ENCODE peak calls at places on chromosomes 5 and 9, in seven cellular contexts. One of them, this sample, is unnamed.

GRCh38 chr9:97041898-97042297 is 3.0 kb upstream of the CTSV start:
- DNase-seq in HepG2: no peak
- DNase-seq in ascending aorta: no peak
- DNase-seq in AG09319: no peak
- DNase-seq in neural crest cell: no peak
- DNase-seq in glutamatergic neuron: no peak
- DNase-seq in body of pancreas: no peak
- DNase-seq in this sample: no peak

GRCh38 chr5:149320791-149321330 is 24.4 kb upstream of the GRPEL2 start:
- DNase-seq in HepG2: peak; percentile 94
- DNase-seq in ascending aorta: peak; percentile 76
- DNase-seq in AG09319: peak; percentile 86
- DNase-seq in neural crest cell: no peak
- DNase-seq in glutamatergic neuron: no peak
- DNase-seq in body of pancreas: peak; percentile 95
- DNase-seq in this sample: no peak

GRCh38 chr5:172875372-172876279 is 41.6 kb downstream of the ERGIC1 start:
- DNase-seq in HepG2: no peak
- DNase-seq in ascending aorta: no peak
- DNase-seq in AG09319: no peak
- DNase-seq in neural crest cell: no peak
- DNase-seq in glutamatergic neuron: peak; percentile 67
- DNase-seq in body of pancreas: no peak
- DNase-seq in this sample: no peak

GRCh38 chr5:31270396-31270795 is 76.9 kb downstream of the CDH6 start:
- DNase-seq in HepG2: peak; percentile 3
- DNase-seq in ascending aorta: no peak
- DNase-seq in AG09319: no peak
- DNase-seq in neural crest cell: peak; percentile 30
- DNase-seq in glutamatergic neuron: no peak
- DNase-seq in body of pancreas: no peak
- DNase-seq in this sample: no peak

GRCh38 chr9:12708562-12709298 is 15.5 kb downstream of the TYRP1 start:
- DNase-seq in HepG2: peak; percentile 1
- DNase-seq in ascending aorta: no peak
- DNase-seq in AG09319: no peak
- DNase-seq in neural crest cell: no peak
- DNase-seq in glutamatergic neuron: no peak
- DNase-seq in body of pancreas: no peak
- DNase-seq in this sample: no peak

GRCh38 chr5:20524956-20525529 is 537.0 kb upstream of the CDH18 start:
- DNase-seq in HepG2: no peak
- DNase-seq in ascending aorta: no peak
- DNase-seq in AG09319: no peak
- DNase-seq in neural crest cell: no peak
- DNase-seq in glutamatergic neuron: no peak
- DNase-seq in body of pancreas: no peak
- DNase-seq in this sample: no peak

GRCh38 chr5:78750281-78750680 is 101.7 kb upstream of the LHFPL2 start:
- DNase-seq in HepG2: no peak
- DNase-seq in ascending aorta: no peak
- DNase-seq in AG09319: no peak
- DNase-seq in neural crest cell: no peak
- DNase-seq in glutamatergic neuron: no peak
- DNase-seq in body of pancreas: no peak
- DNase-seq in this sample: no peak

GRCh38 chr5:141963706-141964105 is 5.2 kb upstream of the RNF14 start:
- DNase-seq in HepG2: no peak
- DNase-seq in ascending aorta: no peak
- DNase-seq in AG09319: no peak
- DNase-seq in neural crest cell: no peak
- DNase-seq in glutamatergic neuron: no peak
- DNase-seq in body of pancreas: no peak
- DNase-seq in this sample: no peak

GRCh38 chr9:111662851-111663823 is 1.7 kb downstream of the GNG10 start:
- DNase-seq in HepG2: no peak
- DNase-seq in ascending aorta: no peak
- DNase-seq in AG09319: no peak
- DNase-seq in neural crest cell: no peak
- DNase-seq in glutamatergic neuron: no peak
- DNase-seq in body of pancreas: no peak
- DNase-seq in this sample: no peak

GRCh38 chr5:1793301-1793740 is 6.3 kb downstream of the MRPL36 start:
- DNase-seq in HepG2: no peak
- DNase-seq in ascending aorta: no peak
- DNase-seq in AG09319: no peak
- DNase-seq in neural crest cell: no peak
- DNase-seq in glutamatergic neuron: no peak
- DNase-seq in body of pancreas: no peak
- DNase-seq in this sample: no peak

GRCh38 chr9:616694-617093 is 224.8 kb upstream of the DMRT1 start:
- DNase-seq in HepG2: no peak
- DNase-seq in ascending aorta: no peak
- DNase-seq in AG09319: no peak
- DNase-seq in neural crest cell: no peak
- DNase-seq in glutamatergic neuron: no peak
- DNase-seq in body of pancreas: no peak
- DNase-seq in this sample: no peak

GRCh38 chr5:28344803-28345433 is 1306.5 kb upstream of the CDH9 start:
- DNase-seq in HepG2: peak; percentile 35
- DNase-seq in ascending aorta: no peak
- DNase-seq in AG09319: no peak
- DNase-seq in neural crest cell: no peak
- DNase-seq in glutamatergic neuron: no peak
- DNase-seq in body of pancreas: no peak
- DNase-seq in this sample: no peak

GRCh38 chr9:92538541-92538940 is 2.8 kb upstream of the ECM2 start:
- DNase-seq in HepG2: no peak
- DNase-seq in ascending aorta: no peak
- DNase-seq in AG09319: peak; percentile 31
- DNase-seq in neural crest cell: no peak
- DNase-seq in glutamatergic neuron: no peak
- DNase-seq in body of pancreas: no peak
- DNase-seq in this sample: no peak

GRCh38 chr5:9608093-9608492 is 22.1 kb downstream of the TAS2R1 start:
- DNase-seq in HepG2: no peak
- DNase-seq in ascending aorta: no peak
- DNase-seq in AG09319: no peak
- DNase-seq in neural crest cell: no peak
- DNase-seq in glutamatergic neuron: no peak
- DNase-seq in body of pancreas: no peak
- DNase-seq in this sample: no peak

GRCh38 chr5:123505633-123506032 is 6.3 kb upstream of the CSNK1G3 start:
- DNase-seq in HepG2: no peak
- DNase-seq in ascending aorta: no peak
- DNase-seq in AG09319: no peak
- DNase-seq in neural crest cell: no peak
- DNase-seq in glutamatergic neuron: no peak
- DNase-seq in body of pancreas: peak; percentile 50
- DNase-seq in this sample: no peak

GRCh38 chr5:19018822-19019221 is 969.2 kb downstream of the CDH18 start:
- DNase-seq in HepG2: no peak
- DNase-seq in ascending aorta: no peak
- DNase-seq in AG09319: no peak
- DNase-seq in neural crest cell: no peak
- DNase-seq in glutamatergic neuron: no peak
- DNase-seq in body of pancreas: no peak
- DNase-seq in this sample: no peak

GRCh38 chr5:139644646-139645494 is 3.3 kb upstream of the CXXC5 start:
- DNase-seq in HepG2: no peak
- DNase-seq in ascending aorta: peak; percentile 53
- DNase-seq in AG09319: no peak
- DNase-seq in neural crest cell: no peak
- DNase-seq in glutamatergic neuron: no peak
- DNase-seq in body of pancreas: peak; percentile 4
- DNase-seq in this sample: peak; percentile 52

GRCh38 chr9:86485359-86485758 is 131.1 kb upstream of the TUT7 start:
- DNase-seq in HepG2: no peak
- DNase-seq in ascending aorta: no peak
- DNase-seq in AG09319: no peak
- DNase-seq in neural crest cell: no peak
- DNase-seq in glutamatergic neuron: no peak
- DNase-seq in body of pancreas: no peak
- DNase-seq in this sample: no peak

GRCh38 chr9:34526026-34526425 is 3.2 kb upstream of the ENHO start:
- DNase-seq in HepG2: no peak
- DNase-seq in ascending aorta: no peak
- DNase-seq in AG09319: no peak
- DNase-seq in neural crest cell: no peak
- DNase-seq in glutamatergic neuron: no peak
- DNase-seq in body of pancreas: no peak
- DNase-seq in this sample: no peak

GRCh38 chr9:131824175-131824594 is 84.3 kb upstream of the RAPGEF1 start:
- DNase-seq in HepG2: no peak
- DNase-seq in ascending aorta: no peak
- DNase-seq in AG09319: no peak
- DNase-seq in neural crest cell: no peak
- DNase-seq in glutamatergic neuron: no peak
- DNase-seq in body of pancreas: no peak
- DNase-seq in this sample: peak; percentile 83

GRCh38 chr5:139181835-139182452 is 16.2 kb downstream of the SIL1 start:
- DNase-seq in HepG2: no peak
- DNase-seq in ascending aorta: no peak
- DNase-seq in AG09319: no peak
- DNase-seq in neural crest cell: peak; percentile 32
- DNase-seq in glutamatergic neuron: peak; percentile 21
- DNase-seq in body of pancreas: no peak
- DNase-seq in this sample: no peak

DNA sequence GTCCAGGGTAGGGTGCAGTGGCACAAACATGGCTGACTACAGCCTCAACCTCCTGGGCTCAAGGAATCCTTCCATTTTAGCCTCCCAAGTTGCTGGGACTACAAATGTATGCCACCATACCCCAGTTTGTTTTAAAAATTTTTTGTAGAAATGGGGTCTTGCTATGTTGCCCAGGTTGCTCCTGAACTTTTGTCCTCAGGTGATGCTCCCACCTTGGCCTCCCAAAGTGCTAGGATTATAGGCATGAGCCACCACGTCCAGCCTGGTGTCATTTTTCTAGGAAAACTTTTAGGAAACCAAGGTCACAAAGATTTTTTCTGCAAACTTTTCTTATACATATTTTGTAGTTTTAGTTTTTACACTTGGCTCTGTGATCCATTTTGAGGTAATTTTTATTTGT is 10.8 kb downstream of the RMI1 start:
- DNase-seq in HepG2: no peak
- DNase-seq in ascending aorta: no peak
- DNase-seq in AG09319: no peak
- DNase-seq in neural crest cell: no peak
- DNase-seq in glutamatergic neuron: no peak
- DNase-seq in body of pancreas: no peak
- DNase-seq in this sample: no peak
- TF ChIP-seq CTCF in HepG2: no peak
- TF ChIP-seq CTCF in ascending aorta: no peak
- TF ChIP-seq CTCF in AG09319: no peak
- TF ChIP-seq CTCF in neural crest cell: no peak
- TF ChIP-seq CTCF in glutamatergic neuron: no peak
- TF ChIP-seq CTCF in body of pancreas: no peak
- TF ChIP-seq CTCF in this sample: no peak

GRCh38 chr5:96823060-96823459 is 15.3 kb upstream of the ERAP1 start:
- DNase-seq in HepG2: no peak
- DNase-seq in ascending aorta: no peak
- DNase-seq in AG09319: no peak
- DNase-seq in neural crest cell: no peak
- DNase-seq in glutamatergic neuron: no peak
- DNase-seq in body of pancreas: no peak
- DNase-seq in this sample: no peak
- TF ChIP-seq CTCF in HepG2: no peak
- TF ChIP-seq CTCF in ascending aorta: no peak
- TF ChIP-seq CTCF in AG09319: no peak
- TF ChIP-seq CTCF in neural crest cell: no peak
- TF ChIP-seq CTCF in glutamatergic neuron: no peak
- TF ChIP-seq CTCF in body of pancreas: no peak
- TF ChIP-seq CTCF in this sample: no peak

GRCh38 chr5:57432876-57433275 is 49.7 kb downstream of the ACTBL2 start:
- DNase-seq in HepG2: peak; percentile 28
- DNase-seq in ascending aorta: no peak
- DNase-seq in AG09319: no peak
- DNase-seq in neural crest cell: no peak
- DNase-seq in glutamatergic neuron: no peak
- DNase-seq in body of pancreas: no peak
- DNase-seq in this sample: no peak
- TF ChIP-seq CTCF in HepG2: peak; percentile 44
- TF ChIP-seq CTCF in ascending aorta: no peak
- TF ChIP-seq CTCF in AG09319: no peak
- TF ChIP-seq CTCF in neural crest cell: peak; percentile 28
- TF ChIP-seq CTCF in glutamatergic neuron: no peak
- TF ChIP-seq CTCF in body of pancreas: no peak
- TF ChIP-seq CTCF in this sample: peak; percentile 50

GRCh38 chr9:114051281-114051680 is 26.8 kb downstream of the AMBP start:
- DNase-seq in HepG2: no peak
- DNase-seq in ascending aorta: peak; percentile 41
- DNase-seq in AG09319: no peak
- DNase-seq in neural crest cell: no peak
- DNase-seq in glutamatergic neuron: no peak
- DNase-seq in body of pancreas: no peak
- DNase-seq in this sample: no peak

GRCh38 chr9:114050646-114051045 is 27.5 kb downstream of the AMBP start:
- DNase-seq in HepG2: no peak
- DNase-seq in ascending aorta: peak; percentile 27
- DNase-seq in AG09319: no peak
- DNase-seq in neural crest cell: no peak
- DNase-seq in glutamatergic neuron: no peak
- DNase-seq in body of pancreas: no peak
- DNase-seq in this sample: no peak

GRCh38 chr9:114048533-114049452 is 29.3 kb downstream of the AMBP start:
- DNase-seq in HepG2: no peak
- DNase-seq in ascending aorta: peak; percentile 60
- DNase-seq in AG09319: no peak
- DNase-seq in neural crest cell: no peak
- DNase-seq in glutamatergic neuron: no peak
- DNase-seq in body of pancreas: no peak
- DNase-seq in this sample: no peak

GRCh38 chr9:114050226-114050568 is 27.9 kb downstream of the AMBP start:
- DNase-seq in HepG2: no peak
- DNase-seq in ascending aorta: peak; percentile 33
- DNase-seq in AG09319: no peak
- DNase-seq in neural crest cell: no peak
- DNase-seq in glutamatergic neuron: no peak
- DNase-seq in body of pancreas: no peak
- DNase-seq in this sample: no peak

DNA sequence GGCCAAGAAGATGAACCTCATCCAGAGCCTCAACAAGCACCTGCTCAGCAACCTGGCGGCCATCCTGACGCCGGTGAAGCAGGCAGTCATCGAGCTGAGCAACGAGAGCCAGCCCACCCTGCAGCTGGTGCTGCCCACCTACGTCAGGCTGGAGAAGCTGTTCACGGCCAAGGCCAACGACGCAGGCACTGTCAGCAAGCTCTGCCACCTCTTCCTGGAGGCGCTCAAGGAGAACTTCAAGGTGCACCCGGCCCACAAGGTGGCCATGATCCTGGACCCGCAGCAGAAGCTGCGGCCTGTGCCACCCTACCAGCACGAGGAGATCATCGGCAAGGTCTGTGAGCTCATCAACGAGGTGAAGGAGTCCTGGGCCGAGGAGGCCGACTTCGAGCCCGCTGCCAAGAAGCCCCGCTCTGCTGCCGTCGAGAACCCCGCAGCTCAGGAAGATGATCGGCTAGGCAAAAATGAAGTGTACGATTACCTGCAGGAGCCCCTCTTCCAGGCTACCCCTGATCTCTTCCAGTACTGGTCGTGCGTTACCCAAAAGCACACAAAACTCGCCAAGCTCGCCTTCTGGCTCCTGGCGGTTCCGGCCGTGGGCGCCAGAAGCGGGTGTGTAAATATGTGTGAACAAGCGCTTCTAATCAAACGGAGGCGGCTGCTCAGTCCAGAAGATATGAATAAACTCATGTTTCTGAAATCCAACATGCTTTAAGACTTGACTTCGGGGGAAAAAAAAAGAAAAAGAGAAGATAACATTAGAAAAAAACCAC is 28.5 kb downstream of the AMBP start:
- DNase-seq in HepG2: no peak
- DNase-seq in ascending aorta: peak; percentile 52
- DNase-seq in AG09319: no peak
- DNase-seq in neural crest cell: no peak
- DNase-seq in glutamatergic neuron: no peak
- DNase-seq in body of pancreas: no peak
- DNase-seq in this sample: no peak
- TF ChIP-seq CTCF in HepG2: no peak
- TF ChIP-seq CTCF in ascending aorta: no peak
- TF ChIP-seq CTCF in AG09319: no peak
- TF ChIP-seq CTCF in neural crest cell: no peak
- TF ChIP-seq CTCF in glutamatergic neuron: no peak
- TF ChIP-seq CTCF in body of pancreas: no peak
- TF ChIP-seq CTCF in this sample: no peak

This sample was measured in chondrocyte.